ENCODE peak calls at places on chromosomes 2 and 18, in four cellular contexts. D, C, H and S are unnamed samples.
A peak's percentile ranks its signal among the peaks of the same experiment; 100 is the strongest.

GRCh38 chr2:126953483-126953882 is 54.8 kb downstream of the TEX51 start:
- DNase-seq in H (no peak), C (no peak), D (no peak), S (peak; percentile 57)

GRCh38 chr2:96872591-96873349 is 2.9 kb upstream of the SEMA4C start:
- DNase-seq in D (no peak), H (no peak), C (peak; percentile 75), S (no peak)

GRCh38 chr2:11748018-11748860 is 1.8 kb downstream of the LPIN1 start:
- DNase-seq in H (no peak), C (peak; percentile 54), D (no peak), S (no peak)

GRCh38 chr2:135657806-135658582 is 83.7 kb upstream of the UBXN4 start:
- DNase-seq in C (no peak), H (no peak), D (no peak), S (no peak)

GRCh38 chr2:96485350-96485749 is 19.8 kb downstream of the NEURL3 start:
- DNase-seq in D (no peak), H (no peak), C (no peak), S (no peak)

GRCh38 chr2:119156105-119156890 is 2.3 kb downstream of the C1QL2 start:
- DNase-seq in C (no peak), H (no peak), D (no peak), S (no peak)

GRCh38 chr2:72999729-73000725 is 71.5 kb downstream of the SFXN5 start:
- DNase-seq in H (no peak), D (no peak), C (peak; percentile 37), S (no peak)

GRCh38 chr2:100754951-100755350 is 65.0 kb upstream of the NPAS2 start:
- DNase-seq in C (no peak), H (no peak), D (no peak), S (no peak)

GRCh38 chr2:238108423-238109201 is 8.5 kb downstream of the ESPNL start:
- DNase-seq in C (peak; percentile 53), D (peak; percentile 61), H (no peak), S (no peak)

GRCh38 chr2:128389521-128389920 is 70.9 kb upstream of the HS6ST1 start:
- DNase-seq in C (no peak), H (peak; percentile 17), D (peak; percentile 46), S (no peak)

GRCh38 chr2:44215827-44216226 is 47.2 kb downstream of the PPM1B start:
- DNase-seq in H (no peak), C (no peak), D (no peak), S (no peak)

GRCh38 chr2:96110621-96111256 is 5.6 kb downstream of the ADRA2B start:
- DNase-seq in C (no peak), H (no peak), D (peak; percentile 56), S (no peak)

GRCh38 chr2:96291751-96292150 is 13.6 kb downstream of the SNRNP200 start:
- DNase-seq in C (no peak), D (no peak), H (no peak), S (no peak)

GRCh38 chr2:106292627-106293026 is 98.5 kb upstream of the UXS1 start:
- DNase-seq in C (no peak), H (no peak), D (no peak), S (peak; percentile 81)

GRCh38 chr2:20415511-20415918 is 31.4 kb upstream of the RHOB start:
- DNase-seq in D (peak; percentile 45), C (no peak), H (peak; percentile 8), S (no peak)

GRCh38 chr2:54560146-54560881 is 104.2 kb downstream of the SPTBN1 start:
- DNase-seq in D (peak; percentile 87), C (peak; percentile 54), H (peak; percentile 53), S (no peak)

GRCh38 chr2:109623923-109624322 is 9.8 kb downstream of the SOWAHC start:
- DNase-seq in D (no peak), H (no peak), C (no peak), S (no peak)

GRCh38 chr2:217931846-217932560 is 70.8 kb downstream of the TNS1 start:
- DNase-seq in H (no peak), C (no peak), D (no peak), S (no peak)

GRCh38 chr2:41377837-41378236 is 670.0 kb upstream of the PKDCC start:
- DNase-seq in C (peak; percentile 31), H (no peak), D (no peak), S (no peak)

GRCh38 chr2:6214471-6214870 is 522.3 kb downstream of the SOX11 start:
- DNase-seq in C (no peak), H (no peak), D (no peak), S (no peak)

GRCh38 chr2:234191819-234192407 is 141.4 kb downstream of the SPP2 start:
- DNase-seq in D (no peak), C (no peak), H (no peak), S (no peak)

GRCh38 chr2:78418041-78418440 is 607.5 kb upstream of the REG3G start:
- DNase-seq in C (no peak), D (no peak), H (no peak), S (no peak)

GRCh38 chr18:65788373-65788772 is 37.6 kb downstream of the CDH7 start:
- DNase-seq in D (no peak), C (peak; percentile 1), H (no peak), S (no peak)
- TF ChIP-seq CTCF in D (no peak), C (no peak), H (no peak), S (no peak)

DNA sequence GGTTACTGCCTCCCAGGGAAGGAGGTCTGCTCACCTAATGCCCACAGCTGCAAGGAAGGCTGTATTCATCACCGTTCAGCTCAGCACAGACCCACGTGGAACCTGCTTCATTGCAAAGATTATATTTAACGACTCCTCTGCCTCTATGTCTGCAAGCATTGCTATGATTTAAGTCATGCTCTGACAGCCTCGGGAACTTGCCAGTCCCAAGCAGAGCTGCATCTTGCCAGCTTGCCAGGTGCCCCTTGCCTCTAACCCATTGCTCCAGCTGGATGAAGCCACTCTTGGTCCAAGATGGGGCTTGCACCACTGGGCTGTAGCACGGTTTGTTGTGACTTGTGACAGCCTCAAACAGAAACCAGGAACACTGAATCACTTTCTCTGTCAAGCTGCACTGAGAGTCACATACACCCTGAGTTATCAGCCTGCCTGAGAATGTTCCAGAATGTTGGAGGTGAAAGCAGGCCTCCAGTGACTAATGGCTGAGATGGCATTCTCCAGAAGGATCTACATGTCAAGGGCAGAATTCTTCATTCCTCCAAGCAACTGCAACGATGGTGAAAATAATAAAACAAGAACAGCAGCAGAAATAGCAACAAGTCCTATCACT is 651.1 kb upstream of the ID2 start:
- DNase-seq in C (no peak), H (no peak), D (peak; percentile 82), S (no peak)
- TF ChIP-seq POLR2AphosphoS5 in C (no peak), H (no peak), D (peak; percentile 74), S (no peak)

GRCh38 chr18:78032574-78032973 is 782.9 kb downstream of the GALR1 start:
- DNase-seq in H (no peak), D (no peak), C (no peak), S (no peak)
- TF ChIP-seq POLR2A in H (no peak), D (no peak), C (no peak), S (no peak)

GRCh38 chr2:9951272-9951521 is 296 bp upstream of the GRHL1 start:
- DNase-seq in C (no peak), H (no peak), D (no peak), S (no peak)

GRCh38 chr2:9949992-9950520 is 1.4 kb upstream of the GRHL1 start:
- DNase-seq in C (no peak), D (no peak), H (no peak), S (peak; percentile 75)

GRCh38 chr2:9951522-9952285 is at the start of gene GRHL1:
- DNase-seq in C (peak; percentile 95), D (peak; percentile 95), H (peak; percentile 93), S (peak; percentile 96)

GRCh38 chr2:9949239-9949991 is 2.1 kb upstream of the GRHL1 start:
- DNase-seq in C (no peak), D (no peak), H (no peak), S (no peak)

DNA sequence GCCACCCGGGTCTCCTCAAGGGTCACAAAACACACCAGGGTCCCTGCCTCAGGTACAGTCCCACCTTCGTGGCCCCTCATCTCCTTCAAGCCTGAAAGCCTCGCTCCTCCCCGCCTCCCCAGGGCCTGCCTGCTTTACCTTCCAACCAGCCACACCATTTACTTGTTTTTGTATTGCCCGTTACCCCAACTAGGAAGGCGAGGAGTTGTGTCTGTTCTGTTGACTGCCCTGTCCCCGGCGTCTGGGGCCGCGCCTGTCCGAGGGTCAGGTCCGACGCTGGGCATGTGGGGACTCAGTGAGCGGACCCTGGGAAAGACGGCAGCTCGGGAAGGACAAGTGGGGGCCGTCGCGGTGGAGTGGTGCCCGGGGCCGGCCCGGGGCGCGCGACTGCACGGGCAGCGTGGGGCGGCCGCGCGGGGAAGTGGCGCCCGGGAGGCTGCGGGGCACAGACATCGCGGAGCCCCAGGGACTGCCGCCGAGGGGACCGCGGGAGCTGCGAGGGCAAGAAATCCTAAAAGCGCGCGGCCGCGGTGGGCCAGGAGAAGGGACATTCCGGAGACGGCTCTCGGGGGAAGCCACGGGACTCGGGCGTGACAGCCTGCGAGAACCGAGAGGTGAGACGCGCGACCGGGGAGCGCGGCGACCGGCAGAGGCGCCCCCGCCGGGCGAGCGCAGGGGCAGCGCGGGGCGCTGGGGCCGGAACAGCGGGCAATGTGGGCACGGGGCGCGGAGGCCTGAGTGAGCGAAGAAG is 797 bp upstream of the GRHL1 start:
- DNase-seq in H (peak; percentile 50), D (peak; percentile 75), C (peak; percentile 54), S (peak; percentile 91)
- TF ChIP-seq CTCF in H (no peak), D (no peak), C (no peak), S (peak; percentile 18)

DNA sequence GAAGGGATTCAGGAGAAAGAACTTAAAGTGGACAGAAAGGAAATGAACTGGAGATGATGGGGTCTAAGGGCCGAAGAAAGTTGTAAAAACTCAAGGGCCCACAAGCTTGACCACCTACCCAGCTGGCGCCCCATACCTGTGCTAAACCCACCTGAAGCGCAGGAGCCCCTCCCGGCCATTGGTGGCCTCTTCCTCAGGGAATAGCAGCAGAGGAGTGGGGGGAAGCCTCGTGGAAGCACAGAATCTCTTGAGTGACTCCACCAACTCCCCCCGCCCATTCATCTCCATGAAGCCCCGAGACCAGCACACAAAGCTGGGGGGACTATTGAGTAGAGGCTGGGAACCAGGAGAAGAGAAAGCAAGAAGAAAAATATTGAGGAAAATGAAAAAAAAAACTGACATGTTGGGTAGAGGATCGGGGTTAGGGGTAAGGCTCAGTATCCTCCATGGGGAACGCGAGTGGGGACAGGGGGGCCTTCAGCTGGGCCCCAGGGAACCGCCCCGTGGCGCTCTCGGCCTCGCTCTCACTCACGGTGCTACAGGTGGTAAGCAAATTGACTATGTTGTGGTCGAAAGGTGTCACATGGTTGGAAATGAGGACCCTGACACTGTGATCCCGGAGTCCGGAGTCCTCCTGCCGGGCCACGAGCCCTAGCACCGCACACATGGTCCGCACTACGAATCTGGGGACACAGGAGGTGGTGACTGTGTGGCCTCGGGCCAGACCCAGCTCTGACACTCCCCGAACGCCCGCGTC is 728 bp downstream of the AUP1 start:
- DNase-seq in D (no peak), H (no peak), C (peak; percentile 50), S (no peak)
- TF ChIP-seq POLR2AphosphoS5 in D (no peak), H (no peak), C (no peak), S (no peak)